ENCODE peak calls at places on chromosome 7, in eight cellular contexts. H, O, A, M, N, P, I and K are unnamed samples.

GRCh38 chr7:87047-87446 is 105.3 kb upstream of the FAM20C start:
- DNase-seq in M (no peak), H (no peak), A (no peak), P (no peak), O (no peak), N (no peak), I (no peak), K (no peak)

GRCh38 chr7:36871355-36871738 is 147.1 kb upstream of the AOAH start:
- DNase-seq in A (no peak), O (no peak), H (no peak), P (no peak), M (no peak), I (no peak), N (no peak), K (no peak)

GRCh38 chr7:157508477-157508881 is 171.7 kb downstream of the DNAJB6 start:
- DNase-seq in I (no peak), O (no peak), M (peak), N (no peak), P (no peak), A (peak), H (no peak), K (no peak)

GRCh38 chr7:93044147-93044810 is 73.5 kb downstream of the SAMD9 start:
- DNase-seq in M (no peak), O (peak), A (no peak), P (no peak), N (no peak), I (no peak), H (peak), K (no peak)

GRCh38 chr7:39091774-39092173 is 114.1 kb downstream of the POU6F2 start:
- DNase-seq in I (no peak), M (no peak), P (no peak), A (no peak), H (no peak), N (no peak), O (no peak), K (no peak)

GRCh38 chr7:90007831-90008230 is 146.4 kb upstream of the STEAP1 start:
- DNase-seq in M (no peak), A (no peak), N (no peak), I (no peak), O (no peak), H (no peak), P (no peak), K (no peak)

GRCh38 chr7:23389701-23390100 is 80.6 kb downstream of the IGF2BP3 start:
- DNase-seq in I (no peak), N (no peak), O (no peak), M (no peak), H (no peak), P (no peak), A (no peak), K (no peak)

GRCh38 chr7:121605297-121605640 is 209.2 kb upstream of the FAM3C start:
- DNase-seq in M (no peak), P (no peak), A (no peak), N (no peak), O (peak), I (no peak), H (no peak), K (no peak)

GRCh38 chr7:158957921-158958471 is 101.6 kb downstream of the DYNC2I1 start:
- DNase-seq in I (peak), M (no peak), H (no peak), O (peak), P (peak), A (no peak), N (peak), K (no peak)

GRCh38 chr7:36967387-36967786 is 243.1 kb upstream of the AOAH start:
- DNase-seq in I (no peak), M (no peak), N (no peak), A (no peak), O (peak), P (peak), H (peak), K (no peak)

GRCh38 chr7:142414135-142414534 is 156.3 kb upstream of the PRSS58 start:
- DNase-seq in A (no peak), N (no peak), P (no peak), M (no peak), I (no peak), O (no peak), H (no peak), K (no peak)

GRCh38 chr7:2510130-2510776 is 9.3 kb upstream of the LFNG start:
- DNase-seq in M (no peak), I (no peak), O (no peak), A (no peak), N (no peak), P (no peak), H (no peak), K (no peak)

GRCh38 chr7:156474241-156474743 is 166.3 kb upstream of the RNF32 start:
- DNase-seq in N (no peak), M (no peak), O (peak), A (no peak), I (no peak), P (no peak), H (peak), K (no peak)

GRCh38 chr7:24419070-24419469 is 135.1 kb downstream of the NPY start:
- DNase-seq in H (peak), O (peak), M (no peak), I (no peak), A (no peak), N (no peak), P (no peak), K (no peak)

GRCh38 chr7:70923086-70923845 is 208.7 kb upstream of the GALNT17 start:
- DNase-seq in A (no peak), O (no peak), N (no peak), P (no peak), H (peak), I (no peak), M (no peak), K (no peak)

GRCh38 chr7:151624246-151624928 is 104.7 kb upstream of the RHEB start:
- DNase-seq in I (no peak), H (no peak), O (no peak), P (no peak), M (no peak), A (no peak), N (no peak), K (no peak)

GRCh38 chr7:67918158-67918557 is 921.5 kb downstream of the TYW1 start:
- DNase-seq in A (no peak), P (no peak), H (peak), I (no peak), O (no peak), M (no peak), N (no peak), K (no peak)

GRCh38 chr7:7962851-7963250 is 5.7 kb upstream of the GLCCI1 start:
- DNase-seq in I (no peak), P (no peak), A (no peak), O (no peak), M (no peak), N (no peak), H (peak), K (no peak)